ENCODE peak calls at places on chromosomes 2 and 18, in five cellular contexts. Q is lower lobe of right lung; D is NCI-H460; N is stimulated activated CD4-positive, alpha-beta T cell treated with anti-CD3 and anti-CD28 coated beads, Interleukin-4, amount 100 ng/mL, for 1 hour; R is Calu3. B is an unnamed sample.

GRCh38 chr2:118059919-118060478 is 28.3 kb upstream of the INSIG2 start:
- DNase-seq in R (no peak), N (no peak), Q (no peak), D (no peak), B (no peak)

GRCh38 chr2:177753682-177754475 is 318.7 kb downstream of the PDE11A start:
- DNase-seq in R (no peak), N (no peak), D (peak), Q (peak), B (no peak)

GRCh38 chr18:8989855-8990254 is 112.6 kb upstream of the NDUFV2 start:
- DNase-seq in R (peak), D (no peak), Q (no peak), N (no peak), B (peak)

GRCh38 chr2:238862701-238863100 is 14.8 kb downstream of the TWIST2 start:
- DNase-seq in R (no peak), D (no peak), N (no peak), Q (no peak), B (no peak)

GRCh38 chr18:46174317-46175039 is 70.3 kb downstream of the HAUS1 start:
- DNase-seq in Q (peak), D (no peak), N (peak), R (no peak), B (peak)

GRCh38 chr2:151271824-151272223 is 10.2 kb upstream of the RBM43 start:
- DNase-seq in N (no peak), Q (no peak), D (no peak), R (no peak), B (no peak)

GRCh38 chr2:216574046-216574445 is 59.2 kb upstream of the IGFBP2 start:
- DNase-seq in Q (no peak), D (no peak), N (no peak), R (no peak), B (no peak)

GRCh38 chr2:105576050-105576439 is 168.7 kb upstream of the NCK2 start:
- DNase-seq in R (no peak), N (no peak), Q (no peak), D (no peak), B (no peak)

GRCh38 chr2:64730551-64731305 is 77.0 kb upstream of the SERTAD2 start:
- DNase-seq in R (peak), D (peak), N (peak), Q (peak), B (peak)

GRCh38 chr2:218406949-218407703 is 7.5 kb downstream of the CTDSP1 start:
- DNase-seq in Q (peak), N (peak), R (no peak), D (no peak), B (peak)

GRCh38 chr2:121904656-121905055 is 149.2 kb downstream of the TSN start:
- DNase-seq in Q (no peak), R (no peak), N (no peak), D (no peak), B (no peak)

GRCh38 chr18:39454866-39455265 is 1889.3 kb upstream of the CELF4 start:
- DNase-seq in N (no peak), D (no peak), Q (no peak), R (no peak), B (no peak)

GRCh38 chr2:197161738-197162137 is 148.8 kb downstream of the ANKRD44 start:
- DNase-seq in D (no peak), N (no peak), Q (no peak), R (no peak), B (no peak)

GRCh38 chr2:176582990-176583481 is 313.8 kb downstream of the MTX2 start:
- DNase-seq in D (peak), Q (no peak), R (peak), N (no peak), B (no peak)

B was measured in right lobe of liver.